ENCODE peak calls at places on chromosomes 4 and X, in seven cellular contexts. X is CD8-positive, alpha-beta T cell; C is A549; Y is endodermal cell; J is GM06990; K is GM23338; D is astrocyte of the spinal cord. M is an unnamed sample.

GRCh38 chr4:123889376-123889945 is 492.9 kb downstream of the SPRY1 start:
- DNase-seq in Y (no peak), K (no peak), J (no peak), X (no peak), C (no peak), D (peak), M (no peak)

GRCh38 chrX:131671714-131672113 is 127.8 kb downstream of the OR13H1 start:
- DNase-seq in D (no peak), C (no peak), X (no peak), Y (no peak), K (no peak), J (no peak), M (no peak)

GRCh38 chr4:123259676-123260428 is 136.7 kb upstream of the SPRY1 start:
- DNase-seq in Y (no peak), C (no peak), J (no peak), X (no peak), K (no peak), D (no peak), M (no peak)

GRCh38 chr4:76784237-76784636 is 113.7 kb downstream of the SOWAHB start:
- DNase-seq in C (peak), D (no peak), J (no peak), Y (peak), X (no peak), K (peak), M (peak)

GRCh38 chr4:176077561-176077960 is 11.9 kb downstream of the WDR17 start:
- DNase-seq in Y (no peak), J (no peak), D (no peak), C (no peak), X (no peak), K (no peak), M (no peak)

GRCh38 chrX:3815896-3816664 is 102.6 kb upstream of the PRKX start:
- DNase-seq in D (peak), K (peak), C (peak), J (peak), Y (peak), X (peak), M (peak)

GRCh38 chr4:14920237-14920636 is 82.0 kb upstream of the CPEB2 start:
- DNase-seq in D (no peak), K (no peak), C (no peak), J (no peak), X (no peak), Y (no peak), M (no peak)

GRCh38 chr4:11338990-11339782 is 89.5 kb downstream of the HS3ST1 start:
- DNase-seq in D (no peak), X (no peak), J (peak), Y (no peak), C (no peak), K (no peak), M (no peak)

GRCh38 chrX:100358766-100359165 is 51.3 kb downstream of the PCDH19 start:
- DNase-seq in J (no peak), K (no peak), Y (no peak), X (no peak), C (no peak), D (no peak), M (no peak)

GRCh38 chrX:30627818-30628652 is 25.2 kb upstream of the GK start:
- DNase-seq in K (no peak), Y (no peak), C (peak), J (no peak), X (no peak), D (no peak), M (no peak)

GRCh38 chr4:33302298-33302697 is 2582.1 kb downstream of the PCDH7 start:
- DNase-seq in X (no peak), K (no peak), Y (no peak), J (no peak), C (peak), D (peak), M (no peak)

GRCh38 chr4:168589154-168589553 is 92.3 kb downstream of the PALLD start:
- DNase-seq in C (peak), Y (no peak), K (no peak), J (no peak), X (no peak), D (peak), M (no peak)

GRCh38 chr4:153684182-153685073 is at the start of gene TLR2:
- DNase-seq in X (peak), C (no peak), K (peak), D (no peak), Y (peak), J (peak), M (peak)

GRCh38 chrX:14051416-14051815 is 21.7 kb upstream of the GEMIN8 start:
- DNase-seq in D (no peak), C (peak), K (no peak), Y (no peak), J (no peak), X (no peak), M (no peak)

GRCh38 chrX:29470029-29470428 is 745.3 kb upstream of the MAGEB2 start:
- DNase-seq in C (peak), X (no peak), K (no peak), Y (no peak), J (no peak), D (peak), M (no peak)

GRCh38 chrX:40885984-40886383 is 150.6 kb upstream of the MED14 start:
- DNase-seq in J (no peak), C (no peak), X (no peak), Y (no peak), K (no peak), D (no peak), M (no peak)

DNA sequence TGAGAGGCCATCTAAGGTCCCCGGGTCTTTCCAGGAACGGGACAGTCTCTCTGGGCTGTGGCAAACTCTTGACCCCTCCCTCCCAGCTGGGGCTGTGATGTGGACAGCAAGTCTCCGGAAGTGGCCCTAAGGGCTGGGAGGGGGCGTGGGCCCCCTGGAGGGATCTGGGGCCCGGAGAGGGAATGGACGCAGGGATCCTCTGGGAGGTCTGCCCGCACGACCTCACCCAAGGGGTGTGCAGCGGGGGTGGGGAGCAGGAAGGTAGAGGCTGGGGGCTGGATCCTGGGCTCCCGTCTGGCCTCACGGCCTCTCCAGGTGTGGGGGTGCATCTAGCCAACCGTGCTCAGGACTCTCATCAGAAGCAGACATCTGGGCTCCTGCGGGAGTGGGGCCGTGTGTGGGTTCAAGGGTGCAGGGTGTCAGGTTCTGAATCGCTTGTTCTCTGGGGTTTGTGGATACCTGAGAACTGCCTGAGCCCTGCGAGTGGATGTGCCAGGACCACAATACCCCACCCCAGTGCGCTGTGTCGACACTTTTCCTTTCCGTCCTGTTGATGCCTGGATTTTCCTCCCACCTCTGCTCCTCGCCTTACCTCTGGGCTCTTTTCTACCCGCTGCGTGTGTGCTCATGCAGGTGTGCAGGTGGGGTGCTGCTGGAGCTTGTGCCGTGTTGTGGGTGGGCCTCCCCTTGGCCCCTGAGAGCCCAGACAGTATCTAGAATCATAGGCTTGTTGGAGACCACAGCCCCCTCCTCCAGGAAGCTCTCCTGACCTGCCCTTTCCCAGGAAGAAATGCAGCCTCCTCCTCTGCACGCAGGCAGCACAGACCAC is 917 bp downstream of the CPZ start:
- DNase-seq in D (no peak), Y (peak), X (no peak), J (no peak), C (no peak), K (peak), M (peak)
- H3K4me3 ChIP-seq in D (peak), Y (peak), X (no peak), J (no peak), C (no peak), K (peak), M (peak)

DNA sequence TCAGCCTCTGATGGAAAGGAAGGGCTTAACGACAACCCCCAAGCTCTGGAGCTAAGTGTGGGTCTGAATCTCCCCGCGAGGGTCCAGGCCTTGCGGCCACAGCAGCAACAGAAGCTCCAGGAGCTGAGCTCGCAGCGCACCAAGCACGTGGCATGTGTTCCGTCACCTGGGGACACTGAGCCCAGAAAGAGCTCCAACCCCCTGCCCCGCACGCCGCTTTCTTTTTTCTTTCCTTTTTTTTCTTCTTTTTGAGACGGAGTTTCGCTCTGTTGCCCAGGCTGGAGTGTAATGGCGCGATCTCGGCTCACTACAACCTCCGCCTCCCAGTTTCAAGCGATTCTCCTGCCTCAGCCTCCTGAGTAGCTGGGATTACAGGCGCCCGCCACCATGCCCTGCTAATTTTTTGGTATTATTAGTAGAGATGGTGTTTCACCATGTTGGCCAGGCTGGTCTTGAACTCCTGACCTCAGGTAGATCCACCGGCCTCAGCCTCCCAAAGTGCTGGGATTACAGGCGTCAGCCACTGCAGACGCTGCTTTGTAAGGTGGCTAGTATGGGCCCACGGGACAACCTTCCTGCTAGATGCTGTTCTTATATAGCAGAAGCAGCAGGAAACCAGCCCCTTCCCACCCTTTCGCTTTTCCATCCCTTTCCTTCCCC is 685 bp upstream of the TNIP2 start:
- DNase-seq in Y (no peak), K (no peak), J (no peak), C (no peak), D (no peak), X (no peak), M (no peak)
- H3K4me3 ChIP-seq in Y (no peak), K (peak), J (peak), C (peak), D (peak), X (peak), M (peak)

GRCh38 chrX:72641601-72642000 is 69.0 kb upstream of the HDAC8 start:
- DNase-seq in D (no peak), Y (no peak), K (no peak), J (no peak), C (no peak), X (no peak), M (no peak)
- H3K4me3 ChIP-seq in D (no peak), Y (no peak), K (no peak), J (no peak), C (no peak), X (no peak), M (no peak)

DNA sequence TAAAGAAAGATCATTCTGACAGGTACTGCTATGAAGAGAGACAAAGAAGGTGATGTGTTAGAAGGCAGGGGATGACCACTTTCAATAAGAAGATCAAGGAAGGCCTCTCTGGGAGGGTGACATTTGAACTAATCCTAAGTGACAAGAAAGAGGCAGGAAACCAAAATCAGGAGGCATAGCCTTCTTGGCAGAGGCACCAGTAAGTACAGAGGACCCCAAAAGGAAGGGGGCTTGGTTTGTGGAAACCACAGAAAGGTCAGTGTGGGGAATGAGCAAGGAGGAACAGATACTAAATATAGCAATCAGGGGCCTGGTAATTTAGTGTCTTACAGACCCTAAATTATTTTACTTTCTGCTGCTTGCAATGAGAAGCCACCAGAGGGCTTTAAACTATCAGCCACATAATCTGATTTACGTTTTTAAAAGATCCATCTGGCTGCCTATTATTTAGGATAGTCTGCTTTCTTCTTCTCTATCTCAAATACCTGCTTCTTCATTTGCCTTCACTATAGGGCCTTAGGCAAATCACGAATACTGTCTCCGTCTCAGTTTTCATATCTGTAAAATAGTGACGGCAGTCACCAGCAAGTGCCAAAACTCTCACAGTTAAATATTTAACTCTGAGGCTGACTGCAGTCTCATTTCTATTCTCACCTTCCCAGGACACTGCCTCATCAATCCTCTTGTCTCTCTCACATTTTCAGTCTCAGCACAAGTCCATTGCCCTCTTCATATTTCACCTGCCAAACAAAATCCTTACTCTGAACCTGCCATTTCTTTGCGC is 16.7 kb downstream of the NR3C2 start:
- DNase-seq in X (no peak), C (no peak), K (peak), J (no peak), D (no peak), Y (no peak), M (no peak)
- H3K4me3 ChIP-seq in X (no peak), C (no peak), K (no peak), J (no peak), D (no peak), Y (no peak), M (no peak)

GRCh38 chrX:151870603-151871002 is 42.1 kb upstream of the MAGEA4 start:
- DNase-seq in X (no peak), D (peak), K (no peak), C (peak), Y (no peak), J (no peak), M (no peak)

GRCh38 chrX:151873096-151873495 is 39.6 kb upstream of the MAGEA4 start:
- DNase-seq in K (no peak), J (no peak), C (no peak), D (no peak), X (no peak), Y (no peak), M (no peak)

GRCh38 chrX:151875270-151876026 is 37.2 kb upstream of the MAGEA4 start:
- DNase-seq in D (no peak), X (no peak), K (no peak), J (no peak), Y (no peak), C (no peak), M (no peak)

DNA sequence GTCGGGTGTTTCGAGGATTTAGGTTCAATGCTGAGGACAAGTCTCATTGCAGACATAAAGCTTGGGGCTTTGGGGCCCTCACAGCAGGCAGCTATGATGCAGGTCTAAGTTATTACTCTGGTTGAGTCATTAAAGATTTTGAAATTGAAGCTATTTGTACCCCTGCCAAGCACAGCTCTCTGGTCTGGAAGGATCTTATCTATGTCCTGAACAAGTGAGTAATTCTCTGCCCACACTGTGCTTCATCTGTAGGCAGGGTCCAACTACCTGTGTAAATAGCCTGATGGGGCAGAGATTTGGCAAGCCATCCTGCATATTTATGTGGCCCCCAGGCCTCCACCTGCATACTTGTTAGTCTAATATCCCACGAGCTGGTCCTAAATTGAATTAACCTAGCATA is 41.4 kb upstream of the MAGEA4 start:
- DNase-seq in X (no peak), K (no peak), J (no peak), D (peak), C (peak), Y (no peak), M (no peak)
- H3K4me3 ChIP-seq in X (no peak), K (no peak), J (no peak), D (no peak), C (no peak), Y (no peak), M (no peak)

GRCh38 chrX:15298780-15299179 is 16.7 kb downstream of the ASB11 start:
- DNase-seq in Y (no peak), X (no peak), K (no peak), D (no peak), J (no peak), C (no peak), M (no peak)
- H3K4me3 ChIP-seq in Y (no peak), X (no peak), K (no peak), D (no peak), J (no peak), C (no peak), M (no peak)